ENCODE peak calls at places on chromosomes 1 and 21, in nine cellular contexts. E is spleen, N is frontal cortex, Y is nucleus accumbens, W is fibroblast of villous mesenchyme, O is hypothalamus, A is fibroblast of gingiva, F is AG08395, P is anterior cingulate cortex. T is an unnamed sample.

GRCh38 chr1:41745022-41745421 is 173.7 kb downstream of the HIVEP3 start:
- DNase-seq in E (no peak), N (no peak), Y (no peak), W (no peak), O (no peak), A (no peak), F (no peak), P (no peak), T (peak; percentile 5)

GRCh38 chr1:88780485-88780884 is 96.4 kb downstream of the PKN2 start:
- DNase-seq in E (no peak), N (no peak), Y (no peak), W (no peak), O (no peak), A (no peak), F (no peak), P (no peak), T (no peak)

GRCh38 chr21:35025206-35026152 is 23.6 kb downstream of the RUNX1 start:
- DNase-seq in E (no peak), N (no peak), Y (no peak), W (no peak), O (no peak), A (no peak), F (no peak), P (no peak), T (no peak)

GRCh38 chr1:169631249-169631648 is 1.3 kb upstream of the SELP start:
- DNase-seq in E (no peak), N (no peak), Y (no peak), W (no peak), O (no peak), A (no peak), F (no peak), P (no peak), T (no peak)

GRCh38 chr21:36917487-36918158 is 48.8 kb downstream of the HLCS start:
- DNase-seq in E (no peak), N (peak; percentile 35), Y (no peak), W (peak; percentile 63), O (no peak), A (peak; percentile 26), F (peak; percentile 21), P (no peak), T (no peak)

GRCh38 chr1:201488817-201489581 is 17.9 kb downstream of the CSRP1 start:
- DNase-seq in E (peak; percentile 80), N (no peak), Y (peak; percentile 42), W (peak; percentile 97), O (peak; percentile 66), A (peak; percentile 96), F (peak; percentile 98), P (no peak), T (peak; percentile 94)

GRCh38 chr21:44571844-44572782 is 1.4 kb upstream of the KRTAP10-4 start:
- DNase-seq in E (peak; percentile 49), N (no peak), Y (no peak), W (no peak), O (no peak), A (no peak), F (no peak), P (no peak), T (peak; percentile 55)

GRCh38 chr1:52238474-52238873 is 96.6 kb downstream of the ZFYVE9 start:
- DNase-seq in E (no peak), N (no peak), Y (no peak), W (peak; percentile 22), O (no peak), A (no peak), F (peak; percentile 13), P (no peak), T (no peak)

GRCh38 chr1:182185822-182186756 is 124.6 kb upstream of the ZNF648 start:
- DNase-seq in E (no peak), N (no peak), Y (no peak), W (peak; percentile 55), O (no peak), A (peak; percentile 74), F (peak; percentile 92), P (no peak), T (no peak)

GRCh38 chr1:201889092-201889968 is 632 bp downstream of the SHISA4 start:
- DNase-seq in E (peak; percentile 75), N (peak; percentile 50), Y (peak; percentile 60), W (no peak), O (no peak), A (no peak), F (no peak), P (no peak), T (no peak)

GRCh38 chr1:156707486-156708244 is 2.3 kb upstream of the CRABP2 start:
- DNase-seq in E (no peak), N (no peak), Y (no peak), W (peak; percentile 67), O (no peak), A (peak; percentile 81), F (peak; percentile 74), P (no peak), T (no peak)

GRCh38 chr1:186536272-186536905 is 75.5 kb upstream of the PDC start:
- DNase-seq in E (no peak), N (no peak), Y (no peak), W (peak; percentile 44), O (no peak), A (peak; percentile 60), F (no peak), P (no peak), T (no peak)

T was measured in posterior vena cava.